ENCODE peak calls at places on chromosomes 12 and 14, in four cellular contexts. X, B, N and U are unnamed samples.

GRCh38 chr14:104305511-104306449 is 167.4 kb downstream of the KIF26A start:
- DNase-seq in X (no peak), B (no peak), N (no peak), U (no peak)

GRCh38 chr14:102568115-102568614 is 24.3 kb upstream of the RCOR1 start:
- DNase-seq in X (no peak), B (no peak), N (no peak), U (no peak)

GRCh38 chr14:105203701-105204100 is 22.6 kb upstream of the NUDT14 start:
- DNase-seq in X (no peak), B (no peak), N (no peak), U (no peak)

GRCh38 chr12:51863921-51864700 is 15.6 kb upstream of the FIGNL2 start:
- DNase-seq in X (no peak), B (no peak), N (no peak), U (peak)

GRCh38 chr12:87140257-87140656 is 884.1 kb upstream of the MGAT4C start:
- DNase-seq in X (no peak), B (no peak), N (no peak), U (no peak)

GRCh38 chr12:53820503-53820902 is 68.7 kb upstream of the CISTR start:
- DNase-seq in X (no peak), B (no peak), N (no peak), U (no peak)

GRCh38 chr12:12803186-12803585 is 10.0 kb upstream of the DDX47 start:
- DNase-seq in X (no peak), B (peak), N (peak), U (peak)

GRCh38 chr14:93011650-93012317 is 88.8 kb downstream of the CHGA start:
- DNase-seq in X (no peak), B (no peak), N (no peak), U (peak)

GRCh38 chr12:107992870-107993451 is 136.1 kb upstream of the WSCD2 start:
- DNase-seq in X (peak), B (peak), N (no peak), U (no peak)

GRCh38 chr12:121579190-121579791 is 1.5 kb downstream of the KDM2B start:
- DNase-seq in X (no peak), B (no peak), N (peak), U (no peak)

GRCh38 chr14:81366884-81367283 is 33.2 kb downstream of the STON2 start:
- DNase-seq in X (no peak), B (no peak), N (no peak), U (no peak)

GRCh38 chr12:131390408-131391100 is 320.3 kb upstream of the SFSWAP start:
- DNase-seq in X (no peak), B (peak), N (no peak), U (no peak)

GRCh38 chr12:6613015-6613775 is 6.0 kb upstream of the CHD4 start:
- DNase-seq in X (peak), B (peak), N (no peak), U (peak)

GRCh38 chr14:79229383-79229875 is 981.9 kb downstream of the DIO2 start:
- DNase-seq in X (no peak), B (no peak), N (no peak), U (no peak)

GRCh38 chr12:104793968-104794367 is 164.1 kb downstream of the SLC41A2 start:
- DNase-seq in X (no peak), B (no peak), N (no peak), U (no peak)

GRCh38 chr14:104141621-104142091 is 3.3 kb downstream of the KIF26A start:
- DNase-seq in X (no peak), B (no peak), N (no peak), U (no peak)

GRCh38 chr12:93563807-93564538 is 8.5 kb upstream of the SOCS2 start:
- DNase-seq in X (no peak), B (no peak), N (no peak), U (no peak)

GRCh38 chr12:71158361-71158882 is 623 bp upstream of the TSPAN8 start:
- DNase-seq in X (peak), B (no peak), N (no peak), U (peak)

GRCh38 chr12:131402781-131403396 is 308.0 kb upstream of the SFSWAP start:
- DNase-seq in X (no peak), B (no peak), N (no peak), U (no peak)